ENCODE peak calls at places on chromosome 12, in four cellular contexts. G is A673; I is ascending aorta; H is CD8-positive, alpha-beta T cell. K is an unnamed sample.

GRCh38 chr12:63882844-63883243 is 38.3 kb downstream of the SRGAP1 start:
- DNase-seq in G (peak), I (no peak), H (no peak), K (no peak)

GRCh38 chr12:51662728-51663154 is 71.7 kb downstream of the SCN8A start:
- DNase-seq in G (no peak), I (no peak), H (no peak), K (no peak)

GRCh38 chr12:82015623-82016347 is 256.6 kb upstream of the PPFIA2 start:
- DNase-seq in G (no peak), I (no peak), H (no peak), K (no peak)

GRCh38 chr12:102740157-102741032 is 176.6 kb downstream of the PAH start:
- DNase-seq in G (peak), I (no peak), H (no peak), K (no peak)

GRCh38 chr12:102478416-102479098 is 1.8 kb downstream of the IGF1 start:
- DNase-seq in G (no peak), I (no peak), H (peak), K (no peak)

GRCh38 chr12:38392584-38393144 is 76.1 kb downstream of the ALG10B start:
- DNase-seq in G (no peak), I (no peak), H (no peak), K (no peak)

GRCh38 chr12:32686340-32686739 is 7.2 kb downstream of the DNM1L start:
- DNase-seq in G (no peak), I (no peak), H (no peak), K (no peak)

GRCh38 chr12:49092086-49092815 is 2.4 kb downstream of the DHH start:
- DNase-seq in G (peak), I (no peak), H (peak), K (peak)

GRCh38 chr12:58765076-58765475 is 155.2 kb downstream of the LRIG3 start:
- DNase-seq in G (no peak), I (no peak), H (no peak), K (no peak)

GRCh38 chr12:132724506-132725220 is 14.0 kb downstream of the PGAM5 start:
- DNase-seq in G (no peak), I (no peak), H (no peak), K (no peak)

GRCh38 chr12:23831739-23832138 is 117.7 kb downstream of the SOX5 start:
- DNase-seq in G (no peak), I (no peak), H (no peak), K (no peak)

GRCh38 chr12:19547258-19547657 is 108.0 kb downstream of the AEBP2 start:
- DNase-seq in G (no peak), I (no peak), H (no peak), K (peak)

GRCh38 chr12:89756638-89757321 is 48.1 kb upstream of the ATP2B1 start:
- DNase-seq in G (peak), I (no peak), H (no peak), K (peak)

GRCh38 chr12:99670635-99671034 is 23.1 kb downstream of the GARIN6 start:
- DNase-seq in G (no peak), I (no peak), H (no peak), K (no peak)

GRCh38 chr12:104181313-104181712 is 34.3 kb upstream of the TXNRD1 start:
- DNase-seq in G (no peak), I (no peak), H (no peak), K (no peak)

GRCh38 chr12:7933255-7933726 is 2.7 kb downstream of the SLC2A3 start:
- DNase-seq in G (peak), I (peak), H (peak), K (peak)

GRCh38 chr12:15856097-15856982 is 25.8 kb upstream of the STRAP start:
- DNase-seq in G (peak), I (peak), H (peak), K (peak)

GRCh38 chr12:56189918-56190694 is 823 bp upstream of the SMARCC2 start:
- DNase-seq in G (peak), I (peak), H (peak), K (peak)

GRCh38 chr12:93698307-93699092 is 21.3 kb downstream of the CRADD start:
- DNase-seq in G (peak), I (no peak), H (no peak), K (no peak)

GRCh38 chr12:110627500-110628195 is 13.7 kb downstream of the TCTN1 start:
- DNase-seq in G (no peak), I (no peak), H (no peak), K (no peak)

GRCh38 chr12:68118096-68118755 is 41.3 kb downstream of the IFNG start:
- DNase-seq in G (no peak), I (no peak), H (no peak), K (no peak)

GRCh38 chr12:108972226-108972757 is 48.6 kb downstream of the SVOP start:
- DNase-seq in G (peak), I (no peak), H (no peak), K (no peak)

GRCh38 chr12:49336645-49337584 is at the start of gene C1QL4:
- DNase-seq in G (peak), I (peak), H (peak), K (peak)

GRCh38 chr12:15855646-15856045 is 26.5 kb upstream of the STRAP start:
- DNase-seq in G (no peak), I (no peak), H (no peak), K (no peak)

GRCh38 chr12:120630139-120630895 is 10.1 kb upstream of the CABP1 start:
- DNase-seq in G (no peak), I (no peak), H (no peak), K (no peak)

GRCh38 chr12:114245555-114245954 is 160.4 kb downstream of the TBX5 start:
- DNase-seq in G (no peak), I (no peak), H (no peak), K (no peak)

GRCh38 chr12:109741286-109741969 is 27.8 kb downstream of the FAM222A start:
- DNase-seq in G (no peak), I (peak), H (no peak), K (no peak)

GRCh38 chr12:100794441-100795192 is at the start of gene ANO4:
- DNase-seq in G (peak), I (no peak), H (no peak), K (no peak)

GRCh38 chr12:57909056-57909455 is 32.3 kb upstream of the ATP23 start:
- DNase-seq in G (no peak), I (no peak), H (no peak), K (no peak)

GRCh38 chr12:114694436-114695304 is 10.7 kb upstream of the TBX3 start:
- DNase-seq in G (no peak), I (no peak), H (no peak), K (no peak)

GRCh38 chr12:15278816-15279658 is 43.3 kb upstream of the PTPRO start:
- DNase-seq in G (peak), I (peak), H (no peak), K (peak)

GRCh38 chr12:14403711-14404164 is 38.3 kb downstream of the ATF7IP start:
- DNase-seq in G (peak), I (peak), H (no peak), K (peak)

GRCh38 chr12:15829949-15830348 is 40.8 kb upstream of the EPS8 start:
- DNase-seq in G (peak), I (no peak), H (no peak), K (no peak)

GRCh38 chr12:12685305-12685704 is 10.7 kb downstream of the GPR19 start:
- DNase-seq in G (no peak), I (no peak), H (no peak), K (no peak)

GRCh38 chr12:130761537-130762318 is 45.6 kb upstream of the RIMBP2 start:
- DNase-seq in G (peak), I (no peak), H (peak), K (no peak)

GRCh38 chr12:56004211-56004610 is 7.1 kb downstream of the SUOX start:
- DNase-seq in G (no peak), I (no peak), H (no peak), K (no peak)

GRCh38 chr12:93537769-93538168 is 34.7 kb upstream of the SOCS2 start:
- DNase-seq in G (no peak), I (no peak), H (no peak), K (no peak)

DNA sequence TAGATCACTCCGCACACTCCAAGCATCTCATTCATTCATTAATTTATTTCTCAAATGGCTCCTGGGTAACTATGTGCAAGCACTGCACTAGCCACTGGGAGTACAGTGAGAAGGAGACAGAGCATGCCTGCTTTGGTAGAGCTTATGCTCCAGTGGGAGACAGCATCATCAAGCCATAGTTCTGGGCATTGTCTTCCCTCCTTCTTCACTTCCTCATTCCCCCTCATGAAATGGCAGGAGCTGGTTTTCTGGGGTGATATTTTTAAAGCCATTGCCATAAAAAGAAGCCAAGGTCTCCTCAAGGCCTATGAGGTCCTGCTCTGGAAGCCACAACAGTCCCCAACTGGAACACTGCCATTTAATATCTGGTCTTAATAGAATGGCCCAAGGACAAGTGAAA is 20.2 kb upstream of the RIC8B start:
- DNase-seq in G (no peak), I (no peak), H (no peak), K (no peak)
- H3K27ac ChIP-seq in G (no peak), I (no peak), H (no peak), K (no peak)

GRCh38 chr12:53676715-53677611 is 1.1 kb upstream of the ATP5MC2 start:
- DNase-seq in G (peak), I (peak), H (peak), K (peak)
- H3K4me3 ChIP-seq in G (peak), I (peak), H (peak), K (peak)

DNA sequence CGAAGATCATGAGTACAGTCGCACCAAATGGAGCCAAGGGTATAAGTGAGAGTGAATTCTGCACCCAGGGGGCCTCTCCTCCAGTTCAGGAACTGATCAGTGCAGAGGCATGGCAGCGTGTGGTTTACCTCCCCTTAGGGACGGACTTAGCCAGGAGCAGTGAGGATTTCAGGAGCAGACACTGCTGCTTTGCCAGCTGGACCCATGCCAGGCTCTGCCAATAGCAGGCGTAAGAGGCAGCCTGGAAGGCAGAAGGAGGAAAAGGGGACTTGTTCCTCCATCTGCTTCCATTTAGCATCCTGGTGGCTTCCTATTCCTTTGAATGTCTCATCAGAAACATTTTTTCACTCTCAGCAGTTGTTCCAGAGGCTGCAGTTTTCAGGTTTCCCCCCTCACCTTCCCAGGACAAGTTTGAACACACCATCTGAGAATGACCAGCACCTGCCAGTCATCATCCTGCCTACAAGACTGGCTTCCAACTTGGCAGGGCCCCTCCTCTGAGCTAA is 137.0 kb upstream of the LMNTD1 start:
- DNase-seq in G (peak), I (no peak), H (no peak), K (peak)
- H3K27ac ChIP-seq in G (no peak), I (no peak), H (no peak), K (no peak)

DNA sequence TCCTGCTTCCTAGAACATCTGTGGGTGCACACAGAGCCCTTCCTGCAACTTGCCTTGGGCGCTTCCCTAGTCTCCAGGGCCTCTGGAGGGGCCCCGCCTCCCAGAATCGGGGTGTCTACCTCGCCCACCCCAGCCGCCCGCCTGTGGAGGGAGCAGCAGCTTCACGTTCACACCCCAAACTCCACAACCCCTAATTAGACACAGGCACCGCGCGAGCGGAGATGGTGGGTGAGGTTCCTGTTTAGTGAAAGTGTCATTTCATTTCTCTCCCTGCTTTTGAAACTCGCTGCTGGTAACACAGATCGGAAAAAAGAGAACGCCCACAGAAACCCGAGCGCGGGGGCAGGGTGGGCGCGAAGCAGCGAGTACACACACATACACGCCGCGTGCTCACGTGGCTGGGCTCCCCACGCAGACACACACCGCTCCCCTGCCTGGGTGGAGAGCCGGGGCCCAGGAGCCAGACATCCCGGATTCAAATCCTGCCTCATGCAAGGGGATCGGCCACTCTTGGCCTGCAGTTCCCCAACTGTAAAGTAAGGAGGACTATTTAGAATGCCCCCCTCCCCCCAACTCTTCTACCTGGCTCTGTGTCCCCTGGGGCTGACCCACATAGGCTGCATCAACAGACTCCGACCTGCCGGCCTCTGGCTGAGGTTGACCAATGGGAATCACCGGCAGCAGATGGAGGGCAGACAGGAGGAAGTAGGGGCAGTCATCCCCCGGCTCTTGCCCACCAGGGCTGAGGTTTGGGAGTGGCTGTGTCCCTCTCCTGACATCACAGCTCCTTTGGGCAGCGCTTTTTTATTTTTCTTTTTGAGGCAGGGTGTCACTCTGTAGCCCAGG is 79.2 kb upstream of the NCOR2 start:
- DNase-seq in G (no peak), I (no peak), H (no peak), K (no peak)
- H3K4me3 ChIP-seq in G (no peak), I (no peak), H (peak), K (no peak)

DNA sequence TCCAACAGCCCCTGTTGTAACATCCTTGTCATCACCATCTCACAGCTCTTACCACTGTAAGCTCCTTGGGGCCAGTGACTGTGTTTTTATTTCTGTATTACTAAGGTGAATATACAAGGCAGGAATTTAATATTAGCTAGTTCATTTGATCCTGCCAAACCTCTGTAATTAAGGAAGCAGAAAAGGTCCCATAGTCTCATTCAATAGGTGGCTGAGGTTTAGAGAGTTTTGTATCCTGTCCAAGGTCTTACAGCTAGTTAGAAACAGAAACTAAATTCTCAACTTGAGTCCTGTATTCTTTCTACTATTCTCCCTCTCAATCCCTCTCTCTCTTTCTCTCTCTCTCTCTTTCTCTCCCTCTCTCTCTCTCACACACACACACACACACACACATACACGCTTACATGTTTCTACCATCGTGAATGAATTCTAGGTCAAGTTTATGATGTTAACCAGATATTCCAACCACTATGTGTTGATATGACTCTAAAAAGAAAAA is 543 bp upstream of the GLIPR1 start:
- DNase-seq in G (no peak), I (no peak), H (no peak), K (peak)
- H3K27ac ChIP-seq in G (peak), I (peak), H (peak), K (peak)

DNA sequence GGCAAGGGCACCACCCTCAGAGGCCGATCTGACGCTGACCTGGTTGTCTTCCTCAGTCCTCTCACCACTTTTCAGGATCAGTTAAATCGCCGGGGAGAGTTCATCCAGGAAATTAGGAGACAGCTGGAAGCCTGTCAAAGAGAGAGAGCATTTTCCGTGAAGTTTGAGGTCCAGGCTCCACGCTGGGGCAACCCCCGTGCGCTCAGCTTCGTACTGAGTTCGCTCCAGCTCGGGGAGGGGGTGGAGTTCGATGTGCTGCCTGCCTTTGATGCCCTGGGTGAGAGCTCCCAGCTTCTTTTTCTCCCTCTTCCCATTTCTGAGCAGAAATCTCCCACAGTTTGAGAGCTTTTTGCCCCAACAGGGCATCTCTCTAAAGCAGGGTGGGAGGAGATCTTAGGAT is 1.8 kb downstream of the OAS1 start:
- DNase-seq in G (no peak), I (no peak), H (no peak), K (no peak)
- H3K4me3 ChIP-seq in G (no peak), I (no peak), H (no peak), K (no peak)

DNA sequence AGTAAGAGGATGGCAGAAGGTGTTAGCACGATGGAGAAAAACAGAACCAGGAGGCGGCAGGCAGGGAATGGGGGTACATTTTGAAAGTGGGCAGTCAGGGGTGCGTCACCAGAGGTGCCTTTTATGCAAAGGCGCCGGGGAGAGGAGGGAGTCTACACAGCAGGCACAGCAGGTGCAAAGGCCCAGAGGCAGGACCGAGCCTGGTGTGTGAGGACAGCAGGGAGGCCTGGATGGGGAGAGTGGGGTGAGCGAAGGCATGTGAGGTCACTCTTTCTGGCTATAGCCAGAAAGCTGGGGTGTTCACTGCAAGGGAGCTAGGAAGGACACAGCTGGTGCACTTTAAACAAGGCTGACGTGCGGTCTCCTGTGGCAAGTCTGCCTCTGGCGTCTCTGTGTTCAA is 65.0 kb downstream of the NCOR2 start:
- DNase-seq in G (no peak), I (no peak), H (no peak), K (no peak)
- H3K27ac ChIP-seq in G (no peak), I (no peak), H (no peak), K (no peak)

GRCh38 chr12:21983102-21983501 is 41.9 kb upstream of the ABCC9 start:
- DNase-seq in G (no peak), I (no peak), H (no peak), K (no peak)
- H3K4me3 ChIP-seq in G (no peak), I (no peak), H (no peak), K (no peak)

GRCh38 chr12:118058227-118058626 is 2.8 kb downstream of the WSB2 start:
- DNase-seq in G (no peak), I (no peak), H (no peak), K (no peak)

GRCh38 chr12:118058881-118059644 is 1.9 kb downstream of the WSB2 start:
- DNase-seq in G (no peak), I (no peak), H (no peak), K (peak)

GRCh38 chr12:118053071-118053985 is 7.7 kb downstream of the WSB2 start:
- DNase-seq in G (no peak), I (no peak), H (no peak), K (no peak)

GRCh38 chr12:118055144-118055557 is 5.8 kb downstream of the WSB2 start:
- DNase-seq in G (peak), I (peak), H (peak), K (peak)

DNA sequence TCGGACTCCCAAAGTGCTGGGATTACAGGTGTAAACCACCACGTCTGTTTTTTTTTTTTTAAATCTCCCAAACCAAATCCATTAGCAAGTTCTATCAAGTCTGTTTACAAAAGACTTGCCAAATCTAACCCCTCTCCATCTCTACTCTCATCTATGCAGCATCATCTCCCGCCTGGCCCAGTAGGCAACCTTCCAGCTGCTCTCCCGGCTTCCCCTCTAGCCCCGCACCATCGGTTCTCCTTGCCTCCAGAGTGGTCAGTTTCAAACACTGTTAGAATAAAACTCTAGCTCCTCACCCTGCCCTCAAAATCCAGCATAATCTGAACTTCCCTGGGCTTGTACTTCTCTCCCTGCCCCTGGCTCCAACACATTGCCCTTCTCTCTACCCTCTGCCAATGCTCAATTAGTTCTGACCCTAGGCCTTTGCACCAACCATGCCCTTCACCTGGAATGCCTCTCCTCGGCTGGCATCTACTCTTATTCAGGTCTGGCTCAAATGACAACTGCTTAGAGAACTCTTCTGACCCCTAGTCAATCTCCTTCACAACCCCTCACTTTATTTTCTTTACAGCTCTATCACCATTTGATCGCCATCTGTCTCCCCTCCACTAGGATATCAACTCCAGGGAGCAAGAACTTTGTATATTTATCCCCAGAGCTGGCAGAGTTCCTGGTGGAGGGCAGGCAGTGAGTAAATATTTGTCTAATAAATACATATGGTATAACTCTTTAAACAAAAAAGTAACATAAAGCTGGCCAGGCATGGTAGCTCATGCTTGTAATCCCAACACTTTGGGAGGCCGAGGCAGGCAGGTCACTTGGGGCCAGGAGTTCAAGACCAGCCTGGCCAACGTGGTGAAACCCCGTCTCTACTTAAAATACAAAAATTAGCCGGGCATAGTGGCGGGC is 4.9 kb downstream of the WSB2 start:
- DNase-seq in G (no peak), I (no peak), H (no peak), K (no peak)
- H3K27ac ChIP-seq in G (no peak), I (peak), H (no peak), K (no peak)